ENCODE peak calls at places on chromosome 10, in six cellular contexts. K is heart left ventricle, V is right lobe of liver, B is IMR-90, P is Peyer's patch, T is endothelial cell of umbilical vein. Y is an unnamed sample.

GRCh38 chr10:18886102-18886501 is 162.5 kb upstream of the MALRD1 start:
- DNase-seq in K (no peak), V (no peak), B (peak; percentile 66), P (no peak), T (no peak), Y (no peak)

GRCh38 chr10:97830064-97830463 is 19.6 kb upstream of the GOLGA7B start:
- DNase-seq in K (no peak), V (no peak), B (no peak), P (no peak), T (peak; percentile 28), Y (no peak)

GRCh38 chr10:61757525-61758397 is 95.0 kb downstream of the CABCOCO1 start:
- DNase-seq in K (no peak), V (no peak), B (peak; percentile 73), P (no peak), T (peak; percentile 67), Y (no peak)

GRCh38 chr10:1208376-1209311 is 152.5 kb downstream of the WDR37 start:
- DNase-seq in K (no peak), V (no peak), B (no peak), P (no peak), T (no peak), Y (no peak)

GRCh38 chr10:93580824-93581223 is 14.4 kb downstream of the FFAR4 start:
- DNase-seq in K (no peak), V (no peak), B (peak; percentile 33), P (no peak), T (no peak), Y (no peak)

GRCh38 chr10:299969-300368 is 164.7 kb downstream of the ZMYND11 start:
- DNase-seq in K (no peak), V (no peak), B (no peak), P (no peak), T (no peak), Y (no peak)

GRCh38 chr10:112376578-112376855 is 2.6 kb downstream of the ACSL5 start:
- DNase-seq in K (no peak), V (no peak), B (no peak), P (peak; percentile 28), T (no peak), Y (no peak)

GRCh38 chr10:132140167-132140925 is 46.4 kb upstream of the DPYSL4 start:
- DNase-seq in K (peak; percentile 24), V (no peak), B (no peak), P (no peak), T (no peak), Y (no peak)

GRCh38 chr10:4069491-4069890 is 284.5 kb upstream of the KLF6 start:
- DNase-seq in K (no peak), V (no peak), B (peak; percentile 66), P (no peak), T (peak; percentile 40), Y (no peak)

GRCh38 chr10:97083228-97083860 is 102.4 kb downstream of the SLIT1 start:
- DNase-seq in K (no peak), V (no peak), B (no peak), P (no peak), T (no peak), Y (no peak)

GRCh38 chr10:70907619-70908425 is 19.5 kb upstream of the PCBD1 start:
- DNase-seq in K (peak; percentile 6), V (no peak), B (no peak), P (no peak), T (no peak), Y (no peak)

GRCh38 chr10:96306516-96306915 is 2.3 kb downstream of the DNTT start:
- DNase-seq in K (peak; percentile 39), V (peak; percentile 48), B (no peak), P (peak; percentile 49), T (no peak), Y (peak; percentile 16)

GRCh38 chr10:105468769-105469168 is 827.7 kb downstream of the SORCS3 start:
- DNase-seq in K (no peak), V (no peak), B (no peak), P (no peak), T (no peak), Y (no peak)

GRCh38 chr10:105466521-105466920 is 825.4 kb downstream of the SORCS3 start:
- DNase-seq in K (no peak), V (no peak), B (no peak), P (no peak), T (no peak), Y (no peak)

DNA sequence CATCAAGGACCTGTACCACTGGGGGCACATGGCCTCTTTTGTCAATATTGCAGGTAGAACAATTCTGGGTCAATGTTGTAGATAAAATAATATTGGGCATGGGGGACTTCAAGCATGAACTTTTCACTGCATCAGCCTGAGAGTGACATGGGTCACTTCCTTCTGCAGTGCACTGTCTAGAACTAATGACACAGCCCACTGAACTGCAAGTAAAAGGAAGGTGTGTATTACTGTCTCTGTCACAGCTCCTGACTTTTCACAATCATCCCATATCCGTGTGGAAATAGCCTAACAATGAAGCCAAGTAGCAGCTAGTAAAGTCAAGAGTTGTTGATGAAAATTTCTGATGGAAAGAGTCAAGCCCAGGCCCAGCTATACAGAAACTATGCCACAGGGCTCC is 823.9 kb downstream of the SORCS3 start:
- DNase-seq in K (no peak), V (no peak), B (no peak), P (no peak), T (no peak), Y (no peak)
- H3K9me3 ChIP-seq in K (no peaks in the 10 kb centered on the region), V (no peaks in the 10 kb centered on the region), B (peaks cover 3% of the 10 kb centered on the region), P (no peaks in the 10 kb centered on the region), T (peaks cover 3% of the 10 kb centered on the region), Y (no peaks in the 10 kb centered on the region)

GRCh38 chr10:49410365-49411074 is 14.6 kb upstream of the DRGX start:
- DNase-seq in K (peak; percentile 80), V (no peak), B (no peak), P (no peak), T (no peak), Y (no peak)

GRCh38 chr10:49412571-49412970 is 16.7 kb upstream of the DRGX start:
- DNase-seq in K (no peak), V (no peak), B (no peak), P (no peak), T (no peak), Y (no peak)

GRCh38 chr10:49407552-49408137 is 11.8 kb upstream of the DRGX start:
- DNase-seq in K (peak; percentile 70), V (peak; percentile 82), B (peak; percentile 68), P (peak; percentile 68), T (peak; percentile 62), Y (peak; percentile 84)

GRCh38 chr10:49409755-49410154 is 13.9 kb upstream of the DRGX start:
- DNase-seq in K (no peak), V (no peak), B (no peak), P (no peak), T (no peak), Y (no peak)

GRCh38 chr10:49408437-49409306 is 12.8 kb upstream of the DRGX start:
- DNase-seq in K (no peak), V (no peak), B (no peak), P (no peak), T (no peak), Y (no peak)
- TF ChIP-seq CTCF in K (no peak), V (peak; percentile 18), B (no peak), P (no peak), T (peak; percentile 34), Y (no peak)

GRCh38 chr10:119596537-119597404 is at the start of gene TIAL1:
- DNase-seq in K (peak; percentile 99), V (peak; percentile 99), B (peak; percentile 99), P (peak; percentile 97), T (peak; percentile 100), Y (peak; percentile 96)

GRCh38 chr10:119595134-119595714 is 1.5 kb downstream of the TIAL1 start:
- DNase-seq in K (no peak), V (no peak), B (peak; percentile 56), P (no peak), T (peak; percentile 37), Y (no peak)

GRCh38 chr10:119597405-119598186 is 832 bp upstream of the TIAL1 start:
- DNase-seq in K (no peak), V (no peak), B (no peak), P (no peak), T (no peak), Y (no peak)

GRCh38 chr10:119598397-119598796 is 1.6 kb upstream of the TIAL1 start:
- DNase-seq in K (no peak), V (no peak), B (no peak), P (no peak), T (no peak), Y (no peak)

DNA sequence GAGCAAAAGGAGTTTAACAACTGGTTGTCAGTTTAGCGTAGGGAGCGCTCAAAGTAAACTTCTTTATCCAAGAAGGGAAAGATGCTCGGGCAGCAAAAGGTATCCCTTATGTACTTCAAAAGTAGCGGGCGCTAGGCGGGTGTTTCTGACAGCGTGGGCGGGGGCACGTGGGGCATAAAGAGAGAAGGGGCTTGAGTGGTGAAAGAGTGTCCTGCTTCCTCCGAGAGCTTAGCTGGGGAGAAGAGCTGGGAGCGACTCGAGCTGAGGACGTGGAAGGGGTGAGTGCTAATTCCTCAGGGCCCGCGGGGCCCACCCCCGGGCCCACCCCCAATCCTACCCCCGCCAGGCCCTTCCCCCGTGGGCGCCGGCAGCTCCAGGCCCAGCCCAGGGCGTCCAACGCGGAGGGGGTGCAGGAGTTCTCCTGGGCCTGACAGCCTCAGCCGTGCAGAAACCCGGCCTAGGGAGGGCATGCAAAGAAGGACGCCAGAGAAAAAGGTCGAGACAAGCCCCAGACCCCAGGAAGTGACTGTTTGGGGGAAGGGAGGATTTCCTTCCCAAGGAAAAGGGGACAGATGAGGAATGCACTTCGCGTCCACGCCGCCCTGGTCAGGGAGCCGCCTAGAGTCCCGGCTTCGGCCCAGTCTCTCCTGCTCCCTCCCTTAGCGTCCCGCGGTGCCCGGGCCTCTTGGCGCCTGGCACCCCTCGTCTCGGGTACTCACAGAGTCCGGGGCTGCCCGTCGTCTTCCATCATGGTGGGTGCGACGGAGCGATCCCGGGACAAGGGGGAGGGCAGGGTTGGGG is 849 bp downstream of the TIAL1 start:
- DNase-seq in K (peak; percentile 61), V (peak; percentile 60), B (peak; percentile 44), P (peak; percentile 69), T (peak; percentile 50), Y (no peak)
- TF ChIP-seq POLR2A in K (no peak), V (no peak), B (peak; percentile 44), P (no peak), T (no peak), Y (no peak)

GRCh38 chr10:87799860-87800259 is 18.2 kb downstream of the ATAD1 start:
- DNase-seq in K (no peak), V (no peak), B (no peak), P (no peak), T (no peak), Y (no peak)

GRCh38 chr10:87803328-87803727 is 14.7 kb downstream of the ATAD1 start:
- DNase-seq in K (no peak), V (no peak), B (no peak), P (no peak), T (no peak), Y (no peak)

GRCh38 chr10:87803831-87804230 is 14.2 kb downstream of the ATAD1 start:
- DNase-seq in K (no peak), V (no peak), B (no peak), P (no peak), T (no peak), Y (no peak)

DNA sequence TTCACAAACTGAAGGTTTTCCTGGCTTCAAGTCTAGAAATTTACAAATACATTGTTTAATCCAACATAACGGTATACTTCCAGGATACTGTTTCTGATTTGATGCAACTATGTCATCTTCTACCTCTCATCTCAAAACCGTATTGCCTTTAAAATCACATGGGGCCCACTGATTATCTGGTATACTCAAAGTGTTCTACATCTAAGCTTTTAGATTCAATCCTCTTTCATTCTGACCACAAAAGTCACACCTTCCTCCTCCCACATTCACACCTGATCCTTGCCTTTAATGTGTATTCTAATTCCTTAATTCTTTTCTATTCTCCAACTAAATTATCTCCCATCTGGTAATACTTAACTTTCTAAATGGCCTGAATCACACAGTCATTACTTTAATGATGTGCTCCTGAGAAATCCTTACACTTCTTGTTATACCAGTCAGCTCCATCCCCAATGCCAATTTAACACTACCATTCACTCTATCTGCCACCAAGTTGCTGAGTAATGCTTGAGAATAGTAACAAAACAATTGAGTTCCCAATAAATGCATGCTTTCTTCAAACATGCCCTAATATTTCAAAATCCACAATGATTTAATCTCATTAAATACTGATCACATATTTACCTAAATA is 13.0 kb downstream of the ATAD1 start:
- DNase-seq in K (no peak), V (no peak), B (no peak), P (no peak), T (no peak), Y (no peak)
- H3K9me3 ChIP-seq in K (peaks cover 9% of the 10 kb centered on the region), V (no peaks in the 10 kb centered on the region), B (peaks cover 4% of the 10 kb centered on the region), P (no peaks in the 10 kb centered on the region), T (no peaks in the 10 kb centered on the region), Y (no peaks in the 10 kb centered on the region)

Y was measured in tibial nerve.